ENCODE peak calls at places on chromosomes 3 and 15, in nine cellular contexts. Z is psoas muscle, V is HCT116, P is HL-60, Q is K562, U is stomach, C is breast epithelium, O is heart right ventricle, A is cardiac muscle cell. I is an unnamed sample. For H3K27me3, the result is how much of the 10 kb centered on the place peaks cover.

GRCh38 chr3:12507871-12508281 is 23.6 kb downstream of the TSEN2 start:
- DNase-seq in Z (peak), V (no peak), P (no peak), Q (no peak), U (no peak), C (no peak), O (no peak), A (no peak), I (no peak)

GRCh38 chr3:183980408-183980807 is 37.3 kb downstream of the ABCC5 start:
- DNase-seq in Z (peak), V (no peak), P (no peak), Q (no peak), U (no peak), C (no peak), O (no peak), A (no peak), I (no peak)

GRCh38 chr15:76335851-76336253 is 721 bp upstream of the ISL2 start:
- DNase-seq in Z (no peak), V (no peak), P (peak), Q (peak), U (no peak), C (no peak), O (no peak), A (no peak), I (peak)

GRCh38 chr15:57388199-57388863 is 12.0 kb downstream of the CGNL1 start:
- DNase-seq in Z (no peak), V (no peak), P (no peak), Q (no peak), U (no peak), C (no peak), O (no peak), A (no peak), I (no peak)

GRCh38 chr15:100627789-100628395 is 25.5 kb downstream of the ASB7 start:
- DNase-seq in Z (peak), V (peak), P (peak), Q (peak), U (peak), C (peak), O (peak), A (peak), I (peak)

GRCh38 chr3:160400048-160400630 is 689 bp downstream of the SMC4 start:
- DNase-seq in Z (peak), V (no peak), P (peak), Q (peak), U (peak), C (peak), O (peak), A (peak), I (peak)

GRCh38 chr3:44712455-44713075 is at the start of gene ZNF502:
- DNase-seq in Z (peak), V (peak), P (peak), Q (peak), U (peak), C (peak), O (peak), A (peak), I (peak)

GRCh38 chr3:53491276-53491675 is 3.1 kb upstream of the CACNA1D start:
- DNase-seq in Z (no peak), V (no peak), P (no peak), Q (no peak), U (no peak), C (no peak), O (no peak), A (no peak), I (no peak)

GRCh38 chr15:48493763-48494225 is 151.7 kb downstream of the FBN1 start:
- DNase-seq in Z (no peak), V (no peak), P (no peak), Q (no peak), U (no peak), C (no peak), O (no peak), A (no peak), I (no peak)

GRCh38 chr3:99365396-99365795 is 273.0 kb upstream of the COL8A1 start:
- DNase-seq in Z (no peak), V (no peak), P (no peak), Q (no peak), U (no peak), C (no peak), O (no peak), A (no peak), I (no peak)

GRCh38 chr15:76346666-76347506 is 10.3 kb downstream of the ISL2 start:
- DNase-seq in Z (no peak), V (no peak), P (no peak), Q (no peak), U (no peak), C (no peak), O (no peak), A (peak), I (peak)

GRCh38 chr15:40093224-40093842 is 15.3 kb downstream of the BMF start:
- DNase-seq in Z (no peak), V (no peak), P (no peak), Q (no peak), U (no peak), C (no peak), O (no peak), A (no peak), I (no peak)

GRCh38 chr15:26648676-26649075 is 124.2 kb downstream of the GABRB3 start:
- DNase-seq in Z (no peak), V (no peak), P (no peak), Q (no peak), U (no peak), C (no peak), O (no peak), A (no peak), I (no peak)

GRCh38 chr3:13282986-13283876 is 136.9 kb downstream of the NUP210 start:
- DNase-seq in Z (no peak), V (peak), P (no peak), Q (peak), U (no peak), C (no peak), O (no peak), A (peak), I (peak)

GRCh38 chr3:77514766-77515165 is 474.9 kb downstream of the ROBO2 start:
- DNase-seq in Z (no peak), V (no peak), P (no peak), Q (no peak), U (no peak), C (no peak), O (no peak), A (no peak), I (no peak)

GRCh38 chr3:54547051-54547450 is 380.8 kb downstream of the LRTM1 start:
- DNase-seq in Z (no peak), V (no peak), P (no peak), Q (no peak), U (no peak), C (no peak), O (no peak), A (no peak), I (no peak)

GRCh38 chr15:59268980-59269472 is 62.4 kb downstream of the LDHAL6B start:
- DNase-seq in Z (no peak), V (no peak), P (no peak), Q (no peak), U (no peak), C (no peak), O (no peak), A (no peak), I (no peak)

GRCh38 chr3:65685621-65686020 is 353.1 kb downstream of the MAGI1 start:
- DNase-seq in Z (no peak), V (no peak), P (no peak), Q (peak), U (no peak), C (no peak), O (peak), A (peak), I (no peak)

GRCh38 chr3:2303567-2303966 is 204.9 kb downstream of the CNTN4 start:
- DNase-seq in Z (no peak), V (no peak), P (no peak), Q (peak), U (no peak), C (no peak), O (peak), A (peak), I (no peak)

GRCh38 chr3:118972974-118973373 is 61.7 kb downstream of the IGSF11 start:
- DNase-seq in Z (no peak), V (no peak), P (no peak), Q (no peak), U (no peak), C (no peak), O (peak), A (no peak), I (no peak)

GRCh38 chr3:144162042-144162441 is 190.4 kb downstream of the DIPK2A start:
- DNase-seq in Z (no peak), V (no peak), P (no peak), Q (no peak), U (no peak), C (no peak), O (no peak), A (no peak), I (no peak)

GRCh38 chr3:88767746-88768145 is 339.7 kb upstream of the EPHA3 start:
- DNase-seq in Z (no peak), V (no peak), P (no peak), Q (no peak), U (no peak), C (no peak), O (no peak), A (no peak), I (no peak)

GRCh38 chr15:41513282-41514227 is at the start of gene LTK:
- DNase-seq in Z (no peak), V (peak), P (no peak), Q (peak), U (no peak), C (no peak), O (no peak), A (peak), I (peak)

GRCh38 chr3:179921500-179921899 is 115.2 kb downstream of the PEX5L start:
- DNase-seq in Z (no peak), V (no peak), P (no peak), Q (no peak), U (no peak), C (no peak), O (no peak), A (no peak), I (no peak)

GRCh38 chr15:30063829-30064559 is 18.8 kb upstream of the GOLGA8J start:
- DNase-seq in Z (no peak), V (no peak), P (no peak), Q (no peak), U (no peak), C (no peak), O (no peak), A (no peak), I (no peak)

GRCh38 chr3:31409866-31410265 is 122.9 kb upstream of the STT3B start:
- DNase-seq in Z (no peak), V (no peak), P (no peak), Q (no peak), U (no peak), C (no peak), O (no peak), A (no peak), I (no peak)

GRCh38 chr3:31409389-31409788 is 123.3 kb upstream of the STT3B start:
- DNase-seq in Z (no peak), V (no peak), P (no peak), Q (no peak), U (no peak), C (no peak), O (no peak), A (no peak), I (no peak)

GRCh38 chr3:31408720-31409119 is 124.0 kb upstream of the STT3B start:
- DNase-seq in Z (no peak), V (no peak), P (no peak), Q (peak), U (no peak), C (no peak), O (no peak), A (peak), I (no peak)

GRCh38 chr3:31410411-31410810 is 122.3 kb upstream of the STT3B start:
- DNase-seq in Z (no peak), V (no peak), P (no peak), Q (no peak), U (no peak), C (no peak), O (no peak), A (no peak), I (no peak)

GRCh38 chr3:31412832-31413231 is 119.9 kb upstream of the STT3B start:
- DNase-seq in Z (no peak), V (no peak), P (no peak), Q (no peak), U (no peak), C (no peak), O (no peak), A (no peak), I (no peak)
- H3K27me3 ChIP-seq in Z (under half), V (under half), P (under half), Q (under half), U (under half), C (under half), O (under half), A (under half), I (under half)

GRCh38 chr3:141740349-141740748 is 2.3 kb downstream of the RNF7 start:
- DNase-seq in Z (no peak), V (no peak), P (no peak), Q (no peak), U (no peak), C (no peak), O (no peak), A (no peak), I (no peak)
- H3K27ac ChIP-seq in Z (peak), V (no peak), P (no peak), Q (no peak), U (no peak), C (peak), O (peak), A (no peak), I (no peak)

DNA sequence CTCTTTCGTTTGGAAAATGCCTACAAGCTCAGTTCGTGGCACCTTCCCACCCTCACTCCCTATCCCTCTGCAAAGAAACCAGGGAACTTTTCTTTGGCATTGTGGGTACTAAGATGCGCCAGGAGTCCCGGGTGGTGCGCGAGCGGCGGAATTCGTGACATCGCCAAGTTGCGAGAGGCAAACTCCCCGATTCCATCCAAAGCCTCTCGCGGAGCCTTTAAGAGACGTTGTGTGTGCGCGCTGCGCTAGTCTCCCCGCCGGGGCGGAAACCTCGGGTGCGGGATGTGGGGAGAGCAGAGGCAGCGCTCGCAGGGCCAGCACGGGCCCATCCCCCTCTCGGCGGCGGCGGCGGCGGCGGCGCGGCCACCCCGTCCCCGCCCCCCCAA is 443 bp upstream of the NR2F2 start:
- DNase-seq in Z (no peak), V (peak), P (peak), Q (no peak), U (no peak), C (no peak), O (no peak), A (no peak), I (no peak)
- H3K27me3 ChIP-seq in Z (under half), V (under half), P (under half), Q (under half), U (under half), C (under half), O (under half), A (half or more), I (half or more)

GRCh38 chr3:41202075-41202833 is 2.9 kb downstream of the CTNNB1 start:
- DNase-seq in Z (no peak), V (no peak), P (no peak), Q (no peak), U (no peak), C (no peak), O (no peak), A (no peak), I (no peak)
- H3K27ac ChIP-seq in Z (no peak), V (no peak), P (no peak), Q (no peak), U (no peak), C (peak), O (peak), A (no peak), I (no peak)

DNA sequence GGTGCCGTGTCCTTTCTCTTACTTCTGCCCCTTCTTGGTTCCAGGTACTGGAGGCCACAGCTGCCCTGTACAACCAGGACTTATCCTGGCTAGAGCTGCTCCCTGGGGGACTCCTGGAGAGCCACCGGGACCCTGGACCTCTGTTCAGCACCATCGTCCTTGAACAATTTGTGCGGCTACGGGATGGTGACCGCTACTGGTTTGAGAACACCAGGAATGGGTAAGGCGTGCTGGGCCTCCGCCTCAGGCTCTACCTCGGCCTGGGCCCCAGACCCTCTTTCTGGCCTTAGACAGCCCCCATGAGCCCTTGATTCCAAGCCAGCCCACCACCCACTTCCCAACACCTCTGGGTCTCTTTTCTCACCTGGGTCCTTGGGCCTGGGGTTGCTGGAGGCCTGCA is 11.1 kb downstream of the DUOX1 start:
- DNase-seq in Z (no peak), V (no peak), P (no peak), Q (no peak), U (no peak), C (no peak), O (no peak), A (no peak), I (no peak)
- H3K27me3 ChIP-seq in Z (under half), V (under half), P (under half), Q (under half), U (under half), C (under half), O (under half), A (under half), I (under half)

GRCh38 chr3:163543558-163544189 is 1534.6 kb downstream of the SI start:
- DNase-seq in Z (no peak), V (no peak), P (no peak), Q (no peak), U (no peak), C (no peak), O (no peak), A (no peak), I (no peak)
- H3K27ac ChIP-seq in Z (no peak), V (no peak), P (no peak), Q (no peak), U (no peak), C (no peak), O (no peak), A (no peak), I (no peak)

GRCh38 chr3:10712121-10712520 is 103.9 kb upstream of the SLC6A11 start:
- DNase-seq in Z (no peak), V (no peak), P (no peak), Q (no peak), U (no peak), C (no peak), O (no peak), A (no peak), I (no peak)
- H3K27me3 ChIP-seq in Z (under half), V (under half), P (under half), Q (under half), U (under half), C (under half), O (under half), A (half or more), I (under half)

GRCh38 chr3:71061581-71061980 is 521.9 kb downstream of the FOXP1 start:
- DNase-seq in Z (no peak), V (no peak), P (no peak), Q (no peak), U (no peak), C (no peak), O (no peak), A (no peak), I (no peak)

GRCh38 chr3:71062037-71062919 is 521.2 kb downstream of the FOXP1 start:
- DNase-seq in Z (no peak), V (no peak), P (no peak), Q (no peak), U (no peak), C (no peak), O (no peak), A (no peak), I (no peak)

GRCh38 chr3:71061037-71061436 is 522.5 kb downstream of the FOXP1 start:
- DNase-seq in Z (no peak), V (no peak), P (no peak), Q (no peak), U (no peak), C (no peak), O (no peak), A (no peak), I (no peak)

GRCh38 chr3:71062920-71063767 is 520.4 kb downstream of the FOXP1 start:
- DNase-seq in Z (no peak), V (no peak), P (no peak), Q (peak), U (no peak), C (no peak), O (no peak), A (no peak), I (no peak)

GRCh38 chr3:71060536-71060935 is 523.0 kb downstream of the FOXP1 start:
- DNase-seq in Z (no peak), V (no peak), P (no peak), Q (no peak), U (no peak), C (no peak), O (no peak), A (no peak), I (no peak)
- H3K27ac ChIP-seq in Z (peak), V (no peak), P (no peak), Q (no peak), U (peak), C (peak), O (peak), A (peak), I (no peak)

I was measured in WERI-Rb-1.